ENCODE peak calls at places on chromosome 18, in four cellular contexts. One of them, this sample, is unnamed. For H3K4me1, the result is how much of the 10 kb centered on the place peaks cover.

GRCh38 chr18:55650363-55650870 is 62.4 kb upstream of the TCF4 start:
- DNase-seq in body of pancreas: no peak
- DNase-seq in HCT116: no peak
- DNase-seq in A549: no peak
- DNase-seq in this sample: no peak

GRCh38 chr18:34114996-34115395 is 109.7 kb downstream of the NOL4 start:
- DNase-seq in body of pancreas: no peak
- DNase-seq in HCT116: no peak
- DNase-seq in A549: no peak
- DNase-seq in this sample: no peak

GRCh38 chr18:11801573-11801972 is 49.6 kb upstream of the CHMP1B start:
- DNase-seq in body of pancreas: no peak
- DNase-seq in HCT116: no peak
- DNase-seq in A549: no peak
- DNase-seq in this sample: no peak

GRCh38 chr18:13298262-13298661 is 79.7 kb downstream of the LDLRAD4 start:
- DNase-seq in body of pancreas: no peak
- DNase-seq in HCT116: no peak
- DNase-seq in A549: no peak
- DNase-seq in this sample: no peak

GRCh38 chr18:46315187-46315586 is 211.0 kb downstream of the HAUS1 start:
- DNase-seq in body of pancreas: no peak
- DNase-seq in HCT116: no peak
- DNase-seq in A549: no peak
- DNase-seq in this sample: no peak

GRCh38 chr18:8045890-8046289 is 478.8 kb downstream of the PTPRM start:
- DNase-seq in body of pancreas: no peak
- DNase-seq in HCT116: peak
- DNase-seq in A549: no peak
- DNase-seq in this sample: no peak

GRCh38 chr18:60809937-60810336 is 437.4 kb upstream of the MC4R start:
- DNase-seq in body of pancreas: no peak
- DNase-seq in HCT116: no peak
- DNase-seq in A549: no peak
- DNase-seq in this sample: no peak

GRCh38 chr18:56258178-56258577 is 380.2 kb downstream of the TXNL1 start:
- DNase-seq in body of pancreas: no peak
- DNase-seq in HCT116: no peak
- DNase-seq in A549: no peak
- DNase-seq in this sample: no peak

GRCh38 chr18:71598374-71598773 is 945.8 kb downstream of the CBLN2 start:
- DNase-seq in body of pancreas: no peak
- DNase-seq in HCT116: no peak
- DNase-seq in A549: no peak
- DNase-seq in this sample: no peak

GRCh38 chr18:75265872-75266271 is 55.3 kb downstream of the TSHZ1 start:
- DNase-seq in body of pancreas: no peak
- DNase-seq in HCT116: no peak
- DNase-seq in A549: no peak
- DNase-seq in this sample: no peak

GRCh38 chr18:25453556-25454269 is 101.7 kb upstream of the ZNF521 start:
- DNase-seq in body of pancreas: no peak
- DNase-seq in HCT116: no peak
- DNase-seq in A549: no peak
- DNase-seq in this sample: no peak

GRCh38 chr18:69494841-69495240 is 94.2 kb downstream of the DOK6 start:
- DNase-seq in body of pancreas: no peak
- DNase-seq in HCT116: no peak
- DNase-seq in A549: no peak
- DNase-seq in this sample: no peak

GRCh38 chr18:48727685-48728084 is 188.9 kb downstream of the CTIF start:
- DNase-seq in body of pancreas: no peak
- DNase-seq in HCT116: no peak
- DNase-seq in A549: no peak
- DNase-seq in this sample: no peak

GRCh38 chr18:54822872-54823845 is 5.1 kb upstream of the RAB27B start:
- DNase-seq in body of pancreas: no peak
- DNase-seq in HCT116: peak
- DNase-seq in A549: peak
- DNase-seq in this sample: no peak

GRCh38 chr18:34956663-34957062 is 84.5 kb upstream of the MAPRE2 start:
- DNase-seq in body of pancreas: no peak
- DNase-seq in HCT116: no peak
- DNase-seq in A549: no peak
- DNase-seq in this sample: no peak

GRCh38 chr18:58058720-58059119 is 14.7 kb downstream of the NEDD4L start:
- DNase-seq in body of pancreas: no peak
- DNase-seq in HCT116: no peak
- DNase-seq in A549: no peak
- DNase-seq in this sample: no peak

GRCh38 chr18:9708882-9709877 is 1.1 kb downstream of the RAB31 start:
- DNase-seq in body of pancreas: no peak
- DNase-seq in HCT116: no peak
- DNase-seq in A549: no peak
- DNase-seq in this sample: peak

GRCh38 chr18:53322163-53322562 is 902.3 kb downstream of the MBD2 start:
- DNase-seq in body of pancreas: no peak
- DNase-seq in HCT116: no peak
- DNase-seq in A549: no peak
- DNase-seq in this sample: no peak

GRCh38 chr18:11956371-11957308 is 24.7 kb upstream of the IMPA2 start:
- DNase-seq in body of pancreas: peak
- DNase-seq in HCT116: no peak
- DNase-seq in A549: no peak
- DNase-seq in this sample: no peak

GRCh38 chr18:70490008-70490933 is 201.4 kb downstream of the SOCS6 start:
- DNase-seq in body of pancreas: peak
- DNase-seq in HCT116: peak
- DNase-seq in A549: no peak
- DNase-seq in this sample: peak

GRCh38 chr18:64271264-64271663 is 122.4 kb upstream of the LINC00305 start:
- DNase-seq in body of pancreas: peak
- DNase-seq in HCT116: no peak
- DNase-seq in A549: no peak
- DNase-seq in this sample: peak

GRCh38 chr18:49650426-49650891 is 88.6 kb downstream of the LIPG start:
- DNase-seq in body of pancreas: no peak
- DNase-seq in HCT116: no peak
- DNase-seq in A549: no peak
- DNase-seq in this sample: peak

GRCh38 chr18:69948919-69949537 is 1.4 kb upstream of the CD226 start:
- DNase-seq in body of pancreas: peak
- DNase-seq in HCT116: no peak
- DNase-seq in A549: no peak
- DNase-seq in this sample: peak

GRCh38 chr18:7846315-7846714 is 279.2 kb downstream of the PTPRM start:
- DNase-seq in body of pancreas: no peak
- DNase-seq in HCT116: no peak
- DNase-seq in A549: no peak
- DNase-seq in this sample: no peak

GRCh38 chr18:36530676-36531405 is 233.3 kb downstream of the FHOD3 start:
- DNase-seq in body of pancreas: no peak
- DNase-seq in HCT116: no peak
- DNase-seq in A549: no peak
- DNase-seq in this sample: no peak

DNA sequence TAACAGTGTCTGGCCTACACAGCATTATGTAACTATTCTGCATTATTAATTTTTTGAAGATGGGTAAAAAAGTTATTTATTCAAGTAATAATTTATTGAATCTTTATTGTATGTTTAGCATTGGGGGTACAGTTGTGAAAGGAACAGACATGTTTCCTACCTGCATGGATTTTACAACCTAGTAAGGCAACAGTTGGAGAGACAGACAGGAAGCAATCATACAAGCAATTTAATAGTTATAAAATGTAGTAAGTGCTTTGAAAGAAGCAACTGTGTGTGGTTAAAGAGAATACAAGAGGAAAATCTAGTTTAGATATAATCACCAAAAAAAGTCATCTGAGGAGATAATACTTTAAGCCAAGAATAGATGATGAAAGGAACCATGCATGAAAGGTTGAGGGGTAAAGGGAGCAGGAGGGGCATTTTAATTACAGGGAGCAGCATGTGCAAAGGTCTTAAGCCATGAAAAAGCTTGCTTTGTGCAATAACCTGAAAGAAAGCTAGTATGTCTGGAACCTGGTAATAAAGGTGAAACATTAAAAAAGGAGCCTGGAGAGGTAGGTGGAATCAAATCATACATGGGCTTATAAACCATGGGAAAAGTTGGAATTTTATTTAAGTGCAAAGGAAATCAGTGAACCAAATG is 140.8 kb downstream of the PIK3C3 start:
- DNase-seq in body of pancreas: no peak
- DNase-seq in HCT116: no peak
- DNase-seq in A549: no peak
- DNase-seq in this sample: no peak
- TF ChIP-seq CTCF in body of pancreas: no peak
- TF ChIP-seq CTCF in HCT116: no peak
- TF ChIP-seq CTCF in A549: no peak
- TF ChIP-seq CTCF in this sample: no peak

GRCh38 chr18:63157293-63158011 is 162.1 kb downstream of the BCL2 start:
- DNase-seq in body of pancreas: peak
- DNase-seq in HCT116: no peak
- DNase-seq in A549: no peak
- DNase-seq in this sample: no peak
- TF ChIP-seq POLR2A in body of pancreas: no peak
- TF ChIP-seq POLR2A in HCT116: no peak
- TF ChIP-seq POLR2A in A549: no peak
- TF ChIP-seq POLR2A in this sample: no peak

GRCh38 chr18:51030537-51031258 is 685 bp downstream of the SMAD4 start:
- DNase-seq in body of pancreas: peak
- DNase-seq in HCT116: no peak
- DNase-seq in A549: peak
- DNase-seq in this sample: peak
- H3K4me1 ChIP-seq in body of pancreas: half or more
- H3K4me1 ChIP-seq in HCT116: under half
- H3K4me1 ChIP-seq in A549: under half
- H3K4me1 ChIP-seq in this sample: under half

GRCh38 chr18:29892960-29893558 is 1149.5 kb downstream of the DSC3 start:
- DNase-seq in body of pancreas: no peak
- DNase-seq in HCT116: no peak
- DNase-seq in A549: no peak
- DNase-seq in this sample: no peak
- TF ChIP-seq CTCF in body of pancreas: peak
- TF ChIP-seq CTCF in HCT116: peak
- TF ChIP-seq CTCF in A549: peak
- TF ChIP-seq CTCF in this sample: no peak

DNA sequence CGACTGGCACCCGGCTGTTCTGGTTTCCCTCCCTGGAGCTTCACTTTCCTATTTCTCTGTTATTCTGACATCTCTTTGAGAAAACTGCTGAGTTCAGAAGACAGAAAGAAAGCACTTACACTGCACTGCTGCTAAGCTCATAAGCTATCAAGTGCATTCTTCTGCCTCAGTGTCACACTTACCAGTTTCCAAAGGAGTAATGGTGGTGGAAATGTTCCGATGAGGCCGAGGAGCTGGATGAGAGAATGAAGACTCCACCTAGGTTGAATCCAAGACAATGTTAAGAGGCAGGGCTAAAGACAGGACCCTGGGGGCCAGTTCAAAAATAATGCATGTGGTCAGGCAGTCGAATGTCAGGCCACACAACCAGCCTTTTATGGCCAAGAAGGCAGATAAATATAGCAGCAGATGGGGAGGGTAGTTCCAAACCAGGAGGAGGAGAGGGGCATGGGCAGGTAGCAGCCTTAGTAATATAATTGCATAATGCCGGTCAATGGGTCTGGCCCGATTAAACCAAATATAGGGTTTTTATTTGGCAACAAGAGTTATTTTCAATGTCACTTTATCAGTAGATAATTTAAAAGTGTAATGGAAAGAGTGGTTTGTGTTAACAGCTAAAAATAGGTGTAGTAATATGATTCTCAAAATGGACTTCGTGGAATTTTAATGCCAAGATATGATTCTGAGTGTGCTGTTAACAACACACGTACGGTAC is at the start of gene MYOM1:
- DNase-seq in body of pancreas: peak
- DNase-seq in HCT116: no peak
- DNase-seq in A549: no peak
- DNase-seq in this sample: no peak
- TF ChIP-seq POLR2A in body of pancreas: no peak
- TF ChIP-seq POLR2A in HCT116: no peak
- TF ChIP-seq POLR2A in A549: no peak
- TF ChIP-seq POLR2A in this sample: no peak

This sample was measured in thyroid gland.